ENCODE peak calls at places on chromosomes 5 and 9, in five cellular contexts. V, J, Z, H and O are unnamed samples.

GRCh38 chr5:99901972-99902371 is 633.2 kb upstream of the FAM174A start:
- DNase-seq in V (no peak), J (no peak), Z (no peak), H (no peak), O (no peak)

GRCh38 chr5:115262066-115262404 is 642 bp downstream of the PGGT1B start:
- DNase-seq in V (no peak), J (no peak), Z (no peak), H (no peak), O (no peak)

GRCh38 chr5:66814146-66814991 is 218.2 kb downstream of the MAST4 start:
- DNase-seq in V (peak), J (peak), Z (no peak), H (peak), O (peak)

GRCh38 chr5:173817561-173817960 is 70.6 kb upstream of the CPEB4 start:
- DNase-seq in V (no peak), J (no peak), Z (no peak), H (no peak), O (no peak)

GRCh38 chr9:125998837-125999503 is 251.8 kb downstream of the PBX3 start:
- DNase-seq in V (no peak), J (no peak), Z (no peak), H (no peak), O (no peak)

GRCh38 chr9:35645736-35646582 is 4.8 kb downstream of the SIT1 start:
- DNase-seq in V (no peak), J (no peak), Z (peak), H (no peak), O (no peak)

GRCh38 chr9:114606597-114607207 is 4.4 kb upstream of the TMEM268 start:
- DNase-seq in V (no peak), J (peak), Z (no peak), H (no peak), O (no peak)

GRCh38 chr5:45696206-45696836 is at the start of gene HCN1:
- DNase-seq in V (peak), J (peak), Z (peak), H (peak), O (no peak)